ENCODE peak calls at places on chromosomes 11 and 22, in seven cellular contexts. U is ELR; M is stimulated activated CD4-positive, alpha-beta T cell treated with anti-CD3 and anti-CD28 coated beads, Interleukin-4, amount 100 ng/mL, for 4 hours; L is neural crest cell; E is A673; W is A549; H is AG09309. N is an unnamed sample.

GRCh38 chr22:42695294-42695693 is 25.4 kb downstream of the A4GALT start:
- DNase-seq in U (no peak), M (no peak), L (no peak), E (no peak), W (no peak), H (no peak), N (no peak)

GRCh38 chr11:18594999-18595749 is 4.4 kb upstream of the MISFA start:
- DNase-seq in U (peak), M (no peak), L (no peak), E (no peak), W (no peak), H (peak), N (peak)

GRCh38 chr11:77203901-77204755 is 76.1 kb downstream of the MYO7A start:
- DNase-seq in U (no peak), M (no peak), L (no peak), E (no peak), W (no peak), H (no peak), N (no peak)

GRCh38 chr11:11987503-11988022 is 20.9 kb downstream of the DKK3 start:
- DNase-seq in U (peak), M (no peak), L (no peak), E (peak), W (peak), H (no peak), N (no peak)

GRCh38 chr11:65553301-65554001 is 4.7 kb downstream of the LTBP3 start:
- DNase-seq in U (no peak), M (peak), L (no peak), E (peak), W (no peak), H (no peak), N (no peak)

GRCh38 chr11:105202422-105202821 is 62.9 kb upstream of the CARD18 start:
- DNase-seq in U (no peak), M (no peak), L (no peak), E (no peak), W (no peak), H (no peak), N (no peak)

GRCh38 chr22:27377901-27378300 is 423.7 kb downstream of the MN1 start:
- DNase-seq in U (no peak), M (no peak), L (no peak), E (peak), W (no peak), H (no peak), N (no peak)

GRCh38 chr11:20647976-20648565 is 21.3 kb upstream of the NELL1 start:
- DNase-seq in U (peak), M (peak), L (peak), E (peak), W (peak), H (peak), N (no peak)

GRCh38 chr22:31488346-31488883 is 1.2 kb downstream of the EIF4ENIF1 start:
- DNase-seq in U (peak), M (no peak), L (no peak), E (no peak), W (no peak), H (no peak), N (no peak)

GRCh38 chr11:48040830-48041444 is 60.6 kb downstream of the PTPRJ start:
- DNase-seq in U (no peak), M (no peak), L (no peak), E (no peak), W (no peak), H (no peak), N (no peak)

GRCh38 chr11:36041988-36042606 is 98.2 kb downstream of the LDLRAD3 start:
- DNase-seq in U (peak), M (no peak), L (no peak), E (peak), W (peak), H (no peak), N (no peak)

GRCh38 chr22:46201059-46201757 is 48.9 kb downstream of the CDPF1 start:
- DNase-seq in U (no peak), M (no peak), L (no peak), E (no peak), W (no peak), H (no peak), N (no peak)

GRCh38 chr11:19953342-19953741 is 206.9 kb downstream of the DBX1 start:
- DNase-seq in U (peak), M (no peak), L (no peak), E (no peak), W (peak), H (no peak), N (no peak)

GRCh38 chr11:94271885-94272372 is 32.5 kb upstream of the IZUMO1R start:
- DNase-seq in U (no peak), M (no peak), L (no peak), E (no peak), W (no peak), H (no peak), N (peak)

GRCh38 chr11:61425367-61426131 is 4.2 kb downstream of the CPSF7 start:
- DNase-seq in U (no peak), M (no peak), L (no peak), E (no peak), W (no peak), H (no peak), N (no peak)

N was measured in epithelial cell of prostate.